ENCODE peak calls at places on chromosomes 5 and 9, in ten cellular contexts. P is Panc1; L is CD4-positive, alpha-beta T cell; W is fibroblast of mammary gland; Z is mucosa of descending colon; N is dorsolateral prefrontal cortex; A is endothelial cell; G is colonic mucosa; R is lung; H is MCF 10A. T is an unnamed sample.

GRCh38 chr9:112348257-112348992 is 15.0 kb upstream of the PTBP3 start:
- DNase-seq in L (peak; percentile 71), H (peak; percentile 47), Z (peak; percentile 96), W (peak; percentile 82), A (peak; percentile 27), G (peak; percentile 94), P (no peak), N (peak; percentile 76), R (peak; percentile 86), T (peak; percentile 66)

GRCh38 chr9:123049589-123050222 is 16.2 kb downstream of the GPR21 start:
- DNase-seq in G (peak; percentile 79), Z (no peak), W (peak; percentile 66), L (no peak), R (peak; percentile 35), N (no peak), A (no peak), H (peak; percentile 79), P (no peak), T (no peak)

GRCh38 chr5:137843676-137844284 is 23.9 kb upstream of the MYOT start:
- DNase-seq in W (no peak), L (no peak), P (no peak), G (no peak), Z (no peak), H (no peak), N (no peak), R (no peak), A (no peak), T (no peak)

GRCh38 chr9:124776952-124777645 is at the start of gene OLFML2A:
- DNase-seq in A (peak; percentile 57), H (no peak), P (no peak), R (no peak), Z (peak; percentile 52), G (no peak), N (no peak), L (peak; percentile 32), W (peak; percentile 8), T (peak; percentile 29)

GRCh38 chr5:175689147-175689991 is 31.5 kb downstream of the HRH2 start:
- DNase-seq in P (no peak), L (no peak), A (no peak), H (peak; percentile 92), Z (no peak), G (no peak), N (peak; percentile 55), W (peak; percentile 28), R (peak; percentile 43), T (no peak)

GRCh38 chr5:61878471-61878870 is 427.5 kb upstream of the KIF2A start:
- DNase-seq in R (no peak), P (no peak), Z (no peak), L (no peak), A (no peak), G (no peak), H (no peak), N (no peak), W (no peak), T (no peak)

GRCh38 chr5:100950975-100951374 is 47.9 kb upstream of the ST8SIA4 start:
- DNase-seq in G (no peak), A (no peak), R (no peak), P (no peak), N (no peak), L (no peak), W (no peak), Z (no peak), H (no peak), T (no peak)

GRCh38 chr5:10825897-10826644 is 65.0 kb upstream of the DAP start:
- DNase-seq in A (no peak), N (no peak), R (no peak), H (no peak), P (no peak), L (no peak), Z (no peak), W (no peak), G (no peak), T (no peak)

GRCh38 chr5:158990979-158991378 is 108.7 kb downstream of the EBF1 start:
- DNase-seq in G (no peak), W (peak; percentile 45), R (no peak), Z (no peak), H (no peak), L (no peak), N (no peak), P (no peak), A (no peak), T (no peak)

GRCh38 chr9:96008502-96009222 is 133.2 kb downstream of the ERCC6L2 start:
- DNase-seq in A (no peak), P (no peak), G (no peak), L (no peak), Z (no peak), H (peak; percentile 41), N (no peak), W (peak; percentile 50), R (no peak), T (no peak)

GRCh38 chr9:96006296-96006890 is 130.9 kb downstream of the ERCC6L2 start:
- DNase-seq in H (no peak), A (no peak), N (no peak), W (no peak), R (no peak), G (no peak), Z (no peak), P (no peak), L (no peak), T (no peak)

GRCh38 chr9:96009223-96009602 is 133.7 kb downstream of the ERCC6L2 start:
- DNase-seq in P (no peak), R (no peak), N (no peak), Z (no peak), W (no peak), G (no peak), L (no peak), A (no peak), H (no peak), T (no peak)

GRCh38 chr9:96006961-96007360 is 131.5 kb downstream of the ERCC6L2 start:
- DNase-seq in Z (no peak), G (no peak), P (no peak), W (peak; percentile 70), L (no peak), H (no peak), R (no peak), N (no peak), A (no peak), T (no peak)

GRCh38 chr9:96009690-96010477 is 134.4 kb downstream of the ERCC6L2 start:
- DNase-seq in L (peak; percentile 57), N (no peak), H (no peak), P (no peak), R (no peak), A (no peak), W (peak; percentile 28), Z (no peak), G (no peak), T (no peak)
- TF ChIP-seq CTCF in L (no peak), N (no peak), H (no peak), P (no peak), R (no peak), A (no peak), W (no peak), Z (no peak), G (no peak), T (no peak)

GRCh38 chr9:95181226-95181818 is 136.2 kb downstream of the FANCC start:
- DNase-seq in P (no peak), W (peak; percentile 19), H (peak; percentile 19), L (no peak), N (no peak), A (no peak), R (no peak), Z (no peak), G (no peak), T (no peak)

GRCh38 chr9:95177617-95178016 is 139.9 kb downstream of the FANCC start:
- DNase-seq in W (no peak), P (no peak), R (no peak), A (no peak), N (no peak), H (no peak), G (no peak), Z (no peak), L (no peak), T (no peak)

GRCh38 chr9:95181845-95182244 is 135.7 kb downstream of the FANCC start:
- DNase-seq in P (no peak), W (no peak), H (no peak), A (no peak), Z (no peak), N (no peak), G (no peak), L (no peak), R (no peak), T (no peak)

GRCh38 chr9:95185931-95186330 is 131.6 kb downstream of the FANCC start:
- DNase-seq in P (no peak), G (no peak), A (no peak), Z (no peak), R (no peak), N (no peak), W (no peak), L (no peak), H (no peak), T (no peak)

DNA sequence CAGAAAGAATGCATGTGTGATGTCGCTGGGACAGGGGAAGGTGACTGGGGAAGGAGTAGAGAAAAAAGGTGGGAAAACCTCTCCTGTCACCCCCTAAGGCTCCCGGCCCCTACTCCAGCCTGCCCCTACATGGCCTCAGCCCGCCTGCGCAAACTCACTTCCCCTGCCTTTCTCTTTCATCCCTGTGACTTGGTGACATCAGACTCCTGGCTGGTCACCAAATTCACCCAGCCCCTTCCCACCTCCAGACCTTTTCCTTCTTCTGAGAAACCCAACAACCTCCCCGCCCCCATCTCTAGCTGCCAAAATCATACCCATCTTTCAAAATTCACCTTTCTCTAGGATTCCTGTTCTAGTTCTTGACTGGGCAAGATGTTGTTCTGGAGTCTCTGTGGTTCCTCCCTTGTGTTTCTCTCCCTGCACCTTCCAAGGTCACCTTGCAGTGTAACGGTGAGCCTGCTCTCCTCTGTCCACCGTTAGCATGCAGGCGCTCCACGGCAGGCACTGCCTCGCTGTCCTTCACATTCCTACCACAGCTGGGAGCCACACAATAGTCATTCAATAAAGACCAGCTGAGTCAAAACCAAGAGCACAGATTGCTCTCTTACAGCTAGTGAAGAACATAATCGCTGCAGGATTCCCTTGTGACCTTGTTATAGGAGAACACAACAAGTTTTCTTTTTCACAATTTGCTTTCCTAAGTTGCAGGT is 134.5 kb downstream of the FANCC start:
- DNase-seq in R (no peak), H (no peak), P (no peak), G (no peak), N (no peak), L (no peak), W (no peak), Z (no peak), A (peak; percentile 33), T (no peak)
- TF ChIP-seq CTCF in R (no peak), H (no peak), P (no peak), G (no peak), N (peak; percentile 37), L (no peak), W (no peak), Z (no peak), A (peak; percentile 27), T (no peak)

DNA sequence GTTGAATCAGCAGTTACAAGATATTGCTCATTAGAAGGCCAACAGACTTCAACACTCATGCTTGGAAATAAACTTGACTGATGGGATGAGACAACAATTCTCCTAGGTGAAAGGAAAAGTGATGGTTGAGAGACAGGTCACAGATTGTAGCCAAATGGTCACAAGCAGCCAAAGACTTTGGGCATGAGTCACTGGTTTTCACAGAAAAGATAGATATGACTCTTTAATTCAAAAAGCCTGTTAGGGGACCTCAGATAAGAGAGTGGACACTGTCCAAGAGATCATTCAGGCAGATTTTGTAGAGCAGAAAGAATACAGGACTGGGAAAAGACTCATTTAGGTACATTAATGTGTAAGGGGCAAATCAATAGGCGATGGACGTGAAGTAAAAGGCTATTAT is 982.5 kb downstream of the MAT2B start:
- DNase-seq in Z (no peak), A (no peak), G (no peak), H (no peak), W (no peak), P (no peak), N (no peak), L (no peak), R (no peak), T (no peak)
- TF ChIP-seq CTCF in Z (no peak), A (no peak), G (no peak), H (no peak), W (no peak), P (no peak), N (no peak), L (no peak), R (no peak), T (no peak)

GRCh38 chr5:151739395-151739794 is 19.0 kb downstream of the ATOX1 start:
- DNase-seq in W (no peak), N (no peak), Z (no peak), G (no peak), P (no peak), R (no peak), A (no peak), H (no peak), L (no peak), T (no peak)
- TF ChIP-seq CTCF in W (peak; percentile 1), N (no peak), Z (no peak), G (no peak), P (no peak), R (no peak), A (no peak), H (no peak), L (no peak), T (no peak)